ENCODE peak calls at places on chromosome 18, in eight cellular contexts. One of them, this sample, is unnamed.

GRCh38 chr18:68152770-68153169 is 562.1 kb downstream of the TMX3 start:
- DNase-seq in neural progenitor cell: peak; percentile 17
- DNase-seq in NCI-H1105: no peak
- DNase-seq in T-helper 2 cell: no peak
- DNase-seq in KG1: no peak
- DNase-seq in NCI-H1930: no peak
- DNase-seq in fibroblast of lung: no peak
- DNase-seq in effector memory CD8-positive, alpha-beta T cell: no peak
- DNase-seq in this sample: no peak

GRCh38 chr18:8662574-8663255 is 42.6 kb upstream of the MTCL1 start:
- DNase-seq in NCI-H1105: no peak
- DNase-seq in effector memory CD8-positive, alpha-beta T cell: no peak
- DNase-seq in T-helper 2 cell: no peak
- DNase-seq in neural progenitor cell: no peak
- DNase-seq in KG1: no peak
- DNase-seq in fibroblast of lung: no peak
- DNase-seq in NCI-H1930: no peak
- DNase-seq in this sample: no peak

GRCh38 chr18:44927127-44927849 is 246.6 kb downstream of the SETBP1 start:
- DNase-seq in NCI-H1930: no peak
- DNase-seq in neural progenitor cell: no peak
- DNase-seq in fibroblast of lung: no peak
- DNase-seq in NCI-H1105: no peak
- DNase-seq in effector memory CD8-positive, alpha-beta T cell: no peak
- DNase-seq in T-helper 2 cell: no peak
- DNase-seq in KG1: no peak
- DNase-seq in this sample: no peak

GRCh38 chr18:12679183-12679786 is 21.4 kb upstream of the SPIRE1 start:
- DNase-seq in T-helper 2 cell: no peak
- DNase-seq in NCI-H1105: no peak
- DNase-seq in effector memory CD8-positive, alpha-beta T cell: no peak
- DNase-seq in fibroblast of lung: peak; percentile 45
- DNase-seq in NCI-H1930: no peak
- DNase-seq in neural progenitor cell: no peak
- DNase-seq in KG1: no peak
- DNase-seq in this sample: no peak

GRCh38 chr18:44464401-44465185 is 216.1 kb upstream of the SETBP1 start:
- DNase-seq in neural progenitor cell: no peak
- DNase-seq in effector memory CD8-positive, alpha-beta T cell: no peak
- DNase-seq in KG1: no peak
- DNase-seq in NCI-H1930: no peak
- DNase-seq in fibroblast of lung: peak; percentile 56
- DNase-seq in T-helper 2 cell: no peak
- DNase-seq in NCI-H1105: no peak
- DNase-seq in this sample: no peak

GRCh38 chr18:48892146-48892855 is 58.5 kb downstream of the SMAD7 start:
- DNase-seq in KG1: no peak
- DNase-seq in NCI-H1105: peak; percentile 90
- DNase-seq in effector memory CD8-positive, alpha-beta T cell: no peak
- DNase-seq in fibroblast of lung: no peak
- DNase-seq in T-helper 2 cell: no peak
- DNase-seq in NCI-H1930: no peak
- DNase-seq in neural progenitor cell: no peak
- DNase-seq in this sample: no peak

GRCh38 chr18:77299706-77300105 is 50.1 kb downstream of the GALR1 start:
- DNase-seq in KG1: no peak
- DNase-seq in fibroblast of lung: no peak
- DNase-seq in neural progenitor cell: no peak
- DNase-seq in NCI-H1105: no peak
- DNase-seq in effector memory CD8-positive, alpha-beta T cell: no peak
- DNase-seq in T-helper 2 cell: no peak
- DNase-seq in NCI-H1930: no peak
- DNase-seq in this sample: no peak

GRCh38 chr18:43563780-43564179 is 286.5 kb upstream of the SYT4 start:
- DNase-seq in KG1: peak; percentile 7
- DNase-seq in fibroblast of lung: peak; percentile 57
- DNase-seq in NCI-H1930: no peak
- DNase-seq in effector memory CD8-positive, alpha-beta T cell: no peak
- DNase-seq in T-helper 2 cell: no peak
- DNase-seq in NCI-H1105: peak; percentile 56
- DNase-seq in neural progenitor cell: peak; percentile 72
- DNase-seq in this sample: no peak

This sample was measured in NCI-H1048.